ENCODE peak calls at places on chromosomes 7 and 10, in eight cellular contexts. S is anterior cingulate cortex; X is epithelial cell of esophagus; I is GM13977; Y is activated CD4-positive, alpha-beta T cell treated with anti-CD3 and anti-CD28 coated beads, Interleukin-2, amount 10 ng/mL, durations not matched to agents 7 days and 5 days; M is NCI-H1105 treated with DMSO at 0.1 percent for 48 hours; V is fibroblast of the aortic adventitia; Q is stimulated activated CD4-positive, alpha-beta T cell treated with anti-CD3 and anti-CD28 coated beads, Interleukin-1b, Interleukin-23, amount 100 ng/mL, for 24 hours. D is an unnamed sample.

GRCh38 chr10:58963101-58963534 is 213.3 kb upstream of the PHYHIPL start:
- DNase-seq in S (peak; percentile 36), X (peak; percentile 10), I (no peak), Y (no peak), M (no peak), V (no peak), Q (no peak), D (no peak)

GRCh38 chr7:44849277-44850210 is 1.7 kb upstream of the H2AZ2 start:
- DNase-seq in S (no peak), X (no peak), I (no peak), Y (no peak), M (no peak), V (peak; percentile 81), Q (no peak), D (no peak)

GRCh38 chr10:68239596-68240150 is 7.8 kb upstream of the ATOH7 start:
- DNase-seq in S (no peak), X (peak; percentile 31), I (no peak), Y (no peak), M (no peak), V (no peak), Q (no peak), D (no peak)

GRCh38 chr10:69318087-69318996 is 40.0 kb downstream of the HK1 start:
- DNase-seq in S (peak; percentile 77), X (peak; percentile 90), I (peak; percentile 99), Y (peak; percentile 92), M (peak; percentile 55), V (peak; percentile 68), Q (peak; percentile 85), D (peak; percentile 91)

GRCh38 chr10:58696736-58697135 is 184.1 kb downstream of the BICC1 start:
- DNase-seq in S (no peak), X (no peak), I (no peak), Y (no peak), M (no peak), V (peak; percentile 53), Q (no peak), D (no peak)

GRCh38 chr10:127943336-127943910 is 36.5 kb downstream of the PTPRE start:
- DNase-seq in S (no peak), X (no peak), I (no peak), Y (no peak), M (no peak), V (no peak), Q (no peak), D (no peak)

GRCh38 chr10:129946868-129947267 is 17.2 kb downstream of the EBF3 start:
- DNase-seq in S (no peak), X (no peak), I (no peak), Y (no peak), M (no peak), V (no peak), Q (no peak), D (no peak)

GRCh38 chr7:151838072-151838471 is 38.8 kb downstream of the PRKAG2 start:
- DNase-seq in S (no peak), X (no peak), I (no peak), Y (no peak), M (no peak), V (no peak), Q (no peak), D (no peak)

GRCh38 chr7:106584914-106585759 is 75.8 kb downstream of the CCDC71L start:
- DNase-seq in S (no peak), X (no peak), I (no peak), Y (no peak), M (no peak), V (no peak), Q (no peak), D (no peak)

GRCh38 chr10:1465421-1465902 is 271.9 kb downstream of the ADARB2 start:
- DNase-seq in S (no peak), X (peak; percentile 15), I (peak; percentile 50), Y (no peak), M (no peak), V (no peak), Q (no peak), D (no peak)

D was measured in GDM1.